ENCODE peak calls at places on chromosomes 7 and 10, in six cellular contexts. Y, D, Z, V, O and P are unnamed samples.
A peak's percentile ranks its signal among the peaks of the same experiment; 100 is the strongest.

GRCh38 chr7:116951366-116952292 is 1.7 kb upstream of the ST7 start:
- DNase-seq in Y (no peak), D (no peak), Z (no peak), V (no peak), O (no peak), P (no peak)

GRCh38 chr10:132663666-132664365 is 122.1 kb downstream of the NKX6-2 start:
- DNase-seq in Y (no peak), D (no peak), Z (no peak), V (no peak), O (no peak), P (no peak)

GRCh38 chr7:104956753-104957450 is 57.1 kb upstream of the KMT2E start:
- DNase-seq in Y (no peak), D (no peak), Z (no peak), V (no peak), O (no peak), P (no peak)

GRCh38 chr7:106139253-106140251 is 27.4 kb upstream of the SYPL1 start:
- DNase-seq in Y (no peak), D (no peak), Z (no peak), V (no peak), O (no peak), P (no peak)

GRCh38 chr7:119733480-119733879 is 539.5 kb upstream of the KCND2 start:
- DNase-seq in Y (no peak), D (no peak), Z (no peak), V (no peak), O (no peak), P (no peak)

GRCh38 chr7:149027560-149028345 is 552 bp downstream of the PDIA4 start:
- DNase-seq in Y (no peak), D (no peak), Z (no peak), V (no peak), O (no peak), P (no peak)

GRCh38 chr7:143361552-143362125 is 874 bp downstream of the FAM131B start:
- DNase-seq in Y (no peak), D (peak; percentile 36), Z (no peak), V (no peak), O (no peak), P (no peak)

GRCh38 chr10:102065561-102066420 is 642 bp downstream of the HPS6 start:
- DNase-seq in Y (no peak), D (peak; percentile 63), Z (no peak), V (peak; percentile 30), O (peak; percentile 65), P (no peak)

GRCh38 chr7:107594961-107595737 is 15.1 kb downstream of the BCAP29 start:
- DNase-seq in Y (no peak), D (no peak), Z (no peak), V (no peak), O (no peak), P (no peak)

GRCh38 chr7:44761207-44762161 is 12.8 kb downstream of the ZMIZ2 start:
- DNase-seq in Y (no peak), D (no peak), Z (no peak), V (no peak), O (no peak), P (no peak)

GRCh38 chr7:116548506-116548905 is 23.7 kb downstream of the CAV1 start:
- DNase-seq in Y (no peak), D (no peak), Z (no peak), V (no peak), O (no peak), P (no peak)

GRCh38 chr10:35639651-35640311 is 2.3 kb downstream of the FZD8 start:
- DNase-seq in Y (no peak), D (peak; percentile 58), Z (no peak), V (no peak), O (peak; percentile 60), P (no peak)

GRCh38 chr7:27193335-27194001 is 6.4 kb downstream of the HOXA13 start:
- DNase-seq in Y (no peak), D (peak; percentile 51), Z (no peak), V (no peak), O (peak; percentile 56), P (no peak)

GRCh38 chr7:151423936-151424335 is 14.1 kb upstream of the WDR86 start:
- DNase-seq in Y (no peak), D (no peak), Z (no peak), V (no peak), O (no peak), P (no peak)

GRCh38 chr7:33243319-33243881 is 114.0 kb downstream of the BBS9 start:
- DNase-seq in Y (no peak), D (peak; percentile 11), Z (no peak), V (no peak), O (no peak), P (no peak)

GRCh38 chr7:51015581-51015980 is 232.9 kb upstream of the GRB10 start:
- DNase-seq in Y (no peak), D (no peak), Z (no peak), V (no peak), O (peak; percentile 24), P (no peak)

GRCh38 chr10:75292794-75293455 is 57.2 kb upstream of the COMTD1 start:
- DNase-seq in Y (no peak), D (no peak), Z (no peak), V (no peak), O (no peak), P (no peak)

GRCh38 chr10:93993782-93994668 is at the start of gene PLCE1:
- DNase-seq in Y (no peak), D (peak; percentile 73), Z (no peak), V (no peak), O (no peak), P (no peak)

GRCh38 chr7:151432658-151433521 is 7.1 kb downstream of the CRYGN start:
- DNase-seq in Y (peak; percentile 58), D (no peak), Z (peak; percentile 45), V (peak; percentile 64), O (peak; percentile 83), P (peak; percentile 68)

GRCh38 chr10:132364594-132364970 is 32.4 kb upstream of the PWWP2B start:
- DNase-seq in Y (no peak), D (no peak), Z (no peak), V (no peak), O (no peak), P (no peak)

GRCh38 chr7:152435384-152436278 is at the start of gene KMT2C:
- DNase-seq in Y (peak; percentile 53), D (peak; percentile 64), Z (peak; percentile 42), V (peak; percentile 38), O (peak; percentile 80), P (peak; percentile 48)

GRCh38 chr7:30173058-30173897 is 38.5 kb downstream of the MTURN start:
- DNase-seq in Y (no peak), D (no peak), Z (no peak), V (no peak), O (no peak), P (no peak)

GRCh38 chr7:50539725-50540124 is 25.5 kb downstream of the DDC start:
- DNase-seq in Y (no peak), D (no peak), Z (no peak), V (no peak), O (peak; percentile 21), P (no peak)

GRCh38 chr10:44898665-44899064 is 12.5 kb upstream of the TMEM72 start:
- DNase-seq in Y (no peak), D (no peak), Z (no peak), V (no peak), O (no peak), P (no peak)

GRCh38 chr10:43594944-43595589 is 11.2 kb upstream of the ZNF485 start:
- DNase-seq in Y (peak; percentile 40), D (no peak), Z (no peak), V (peak; percentile 41), O (peak; percentile 63), P (peak; percentile 13)

GRCh38 chr10:113357688-113358306 is 195.1 kb upstream of the HABP2 start:
- DNase-seq in Y (no peak), D (peak; percentile 56), Z (no peak), V (no peak), O (no peak), P (no peak)

GRCh38 chr10:94314913-94315545 is 47.7 kb downstream of the NOC3L start:
- DNase-seq in Y (no peak), D (no peak), Z (no peak), V (no peak), O (no peak), P (no peak)

GRCh38 chr7:42128703-42129102 is 108.3 kb downstream of the GLI3 start:
- DNase-seq in Y (no peak), D (no peak), Z (no peak), V (no peak), O (no peak), P (no peak)

GRCh38 chr7:5692845-5693278 is 88.6 kb downstream of the RNF216 start:
- DNase-seq in Y (no peak), D (no peak), Z (no peak), V (no peak), O (no peak), P (no peak)

GRCh38 chr10:20933705-20934104 is 36.6 kb upstream of the NEBL start:
- DNase-seq in Y (no peak), D (no peak), Z (no peak), V (no peak), O (no peak), P (no peak)

GRCh38 chr7:143929224-143929920 is 5.7 kb upstream of the OR2F2 start:
- DNase-seq in Y (no peak), D (no peak), Z (no peak), V (no peak), O (no peak), P (no peak)

GRCh38 chr7:134995239-134996096 is 9.2 kb downstream of the AGBL3 start:
- DNase-seq in Y (peak; percentile 1), D (no peak), Z (no peak), V (no peak), O (no peak), P (no peak)

GRCh38 chr10:90591629-90592028 is 266.2 kb downstream of the HTR7 start:
- DNase-seq in Y (no peak), D (no peak), Z (no peak), V (no peak), O (no peak), P (no peak)

GRCh38 chr7:113548561-113548960 is 370.2 kb downstream of the PPP1R3A start:
- DNase-seq in Y (no peak), D (no peak), Z (no peak), V (no peak), O (no peak), P (no peak)